ENCODE peak calls at places on chromosome 10, in five cellular contexts. W is stimulated activated effector memory CD8-positive, alpha-beta T cell treated with anti-CD3 and anti-CD28 coated beads, Interleukin-12 subunit alpha, Interleukin-12 subunit beta, amount 100 ng/mL, for 72 hours; Q is activated CD4-positive, alpha-beta T cell treated with anti-CD3 and anti-CD28 coated beads for 36 hours; O is caudate nucleus; A is HuH-7.5. F is an unnamed sample.

GRCh38 chr10:70958396-70958795 is 70.0 kb upstream of the PCBD1 start:
- DNase-seq in W (no peak), Q (no peak), O (no peak), A (no peak), F (no peak)

GRCh38 chr10:102240467-102241036 is 760 bp downstream of the PITX3 start:
- DNase-seq in W (no peak), Q (no peak), O (no peak), A (no peak), F (no peak)

GRCh38 chr10:23408330-23408976 is 30.4 kb upstream of the OTUD1 start:
- DNase-seq in W (no peak), Q (no peak), O (no peak), A (no peak), F (no peak)

GRCh38 chr10:75987610-75988009 is 556.2 kb downstream of the LRMDA start:
- DNase-seq in W (no peak), Q (no peak), O (no peak), A (no peak), F (no peak)

GRCh38 chr10:5544216-5544805 is 19.6 kb downstream of the CALML3 start:
- DNase-seq in W (no peak), Q (no peak), O (no peak), A (no peak), F (no peak)

GRCh38 chr10:3542185-3542611 is 242.8 kb downstream of the KLF6 start:
- DNase-seq in W (no peak), Q (no peak), O (no peak), A (no peak), F (no peak)

GRCh38 chr10:6763417-6763816 is 183.3 kb upstream of the PRKCQ start:
- DNase-seq in W (no peak), Q (no peak), O (no peak), A (no peak), F (no peak)

GRCh38 chr10:3889961-3890522 is 105.0 kb upstream of the KLF6 start:
- DNase-seq in W (no peak), Q (no peak), O (no peak), A (no peak), F (no peak)

GRCh38 chr10:26994743-26995142 is 105.6 kb downstream of the ANKRD26 start:
- DNase-seq in W (no peak), Q (no peak), O (no peak), A (no peak), F (no peak)

GRCh38 chr10:121536271-121536918 is 61.8 kb downstream of the FGFR2 start:
- DNase-seq in W (no peak), Q (no peak), O (no peak), A (no peak), F (peak; percentile 66)

GRCh38 chr10:12907651-12908050 is 93.9 kb downstream of the CCDC3 start:
- DNase-seq in W (no peak), Q (no peak), O (no peak), A (no peak), F (no peak)

GRCh38 chr10:129760003-129760315 is 204.1 kb downstream of the EBF3 start:
- DNase-seq in W (no peak), Q (no peak), O (no peak), A (no peak), F (no peak)

F was measured in hippocampal formation.